ENCODE peak calls at places on chromosomes 3 and 15, in four cellular contexts. S is heart left ventricle, A is AG20443, F is endothelial cell. P is an unnamed sample.

GRCh38 chr3:99332726-99333125 is 305.7 kb upstream of the COL8A1 start:
- DNase-seq in S (no peak), A (peak; percentile 38), F (no peak), P (no peak)

GRCh38 chr3:157438371-157438735 is 1.7 kb downstream of the PTX3 start:
- DNase-seq in S (no peak), A (no peak), F (no peak), P (peak; percentile 7)

GRCh38 chr3:125401402-125401801 is 26.3 kb upstream of the ZNF148 start:
- DNase-seq in S (no peak), A (peak; percentile 69), F (no peak), P (no peak)

GRCh38 chr15:51367322-51367976 is 26.0 kb downstream of the GLDN start:
- DNase-seq in S (no peak), A (peak; percentile 79), F (no peak), P (peak; percentile 29)

GRCh38 chr3:45508659-45509037 is 85.9 kb upstream of the LIMD1 start:
- DNase-seq in S (no peak), A (no peak), F (no peak), P (no peak)

GRCh38 chr3:131933665-131934064 is 101.1 kb downstream of the CPNE4 start:
- DNase-seq in S (no peak), A (no peak), F (no peak), P (no peak)

GRCh38 chr3:156691920-156692319 is 17.5 kb downstream of the TIPARP start:
- DNase-seq in S (no peak), A (peak; percentile 27), F (no peak), P (no peak)

GRCh38 chr3:127226946-127227842 is 34.3 kb downstream of the PRR23E start:
- DNase-seq in S (no peak), A (peak; percentile 14), F (no peak), P (no peak)

GRCh38 chr3:48429416-48430358 is at the start of gene PLXNB1:
- DNase-seq in S (peak; percentile 41), A (peak; percentile 82), F (peak; percentile 61), P (peak; percentile 96)